ENCODE peak calls at places on chromosomes 3 and 15, in five cellular contexts. G, B, K, I and Y are unnamed samples.

GRCh38 chr15:98953000-98953776 is 54.4 kb downstream of the PGPEP1L start:
- DNase-seq in I (peak; percentile 62), B (no peak), K (no peak), G (no peak), Y (no peak)

GRCh38 chr3:74273555-74274402 is 340.7 kb downstream of the CNTN3 start:
- DNase-seq in K (no peak), I (no peak), G (no peak), B (no peak), Y (no peak)

GRCh38 chr15:39075311-39075710 is 505.6 kb upstream of the THBS1 start:
- DNase-seq in K (no peak), I (no peak), G (no peak), B (no peak), Y (no peak)

GRCh38 chr3:126018545-126018944 is 49.6 kb downstream of the ROPN1B start:
- DNase-seq in B (no peak), G (no peak), K (no peak), I (no peak), Y (no peak)

GRCh38 chr15:41160639-41161315 is 44.7 kb upstream of the INO80 start:
- DNase-seq in G (no peak), B (no peak), K (no peak), I (no peak), Y (no peak)

GRCh38 chr15:89397653-89398023 is 63.0 kb upstream of the POLG start:
- DNase-seq in G (no peak), K (no peak), B (no peak), I (no peak), Y (no peak)

GRCh38 chr3:174873832-174874231 is 14.7 kb downstream of the NAALADL2 start:
- DNase-seq in G (no peak), B (no peak), K (no peak), I (no peak), Y (no peak)

GRCh38 chr3:185822221-185822956 is 2.5 kb downstream of the IGF2BP2 start:
- DNase-seq in K (no peak), B (peak; percentile 59), G (no peak), I (no peak), Y (no peak)

GRCh38 chr3:161423911-161424522 is 52.7 kb upstream of the SPTSSB start:
- DNase-seq in K (no peak), B (peak; percentile 14), G (peak; percentile 64), I (no peak), Y (peak; percentile 11)

GRCh38 chr15:71658036-71658435 is 152.3 kb upstream of the NR2E3 start:
- DNase-seq in G (no peak), B (no peak), I (no peak), K (no peak), Y (no peak)